ENCODE peak calls at places on chromosomes 11 and 22, in five cellular contexts. S is stimulated activated naive CD4-positive, alpha-beta T cell treated with Interleukin-2 at 50 U/mL for 16 hours; F is T follicular helper cell; K is posterior vena cava; T is NCI-H1436. Z is an unnamed sample.

GRCh38 chr11:31802609-31802989 is 8.5 kb downstream of the PAX6 start:
- DNase-seq in S (no peak), F (no peak), K (no peak), T (no peak), Z (no peak)

GRCh38 chr11:13984616-13985474 is 22.3 kb downstream of the SPON1 start:
- DNase-seq in S (no peak), F (no peak), K (no peak), T (no peak), Z (no peak)

GRCh38 chr11:18012314-18012905 is 437 bp downstream of the SERGEF start:
- DNase-seq in S (peak; percentile 15), F (peak; percentile 11), K (peak; percentile 71), T (no peak), Z (no peak)

GRCh38 chr11:11036185-11037161 is 178.6 kb upstream of the ZBED5 start:
- DNase-seq in S (no peak), F (peak; percentile 12), K (no peak), T (peak; percentile 73), Z (peak; percentile 82)

GRCh38 chr11:69267395-69267805 is 26.6 kb upstream of the MYEOV start:
- DNase-seq in S (no peak), F (no peak), K (no peak), T (no peak), Z (no peak)

GRCh38 chr11:60064115-60064514 is 7.7 kb downstream of the MS4A3 start:
- DNase-seq in S (no peak), F (no peak), K (no peak), T (no peak), Z (no peak)

GRCh38 chr11:32316846-32317525 is 118.4 kb downstream of the WT1 start:
- DNase-seq in S (no peak), F (no peak), K (no peak), T (no peak), Z (no peak)

GRCh38 chr11:117095301-117096139 is 2.7 kb downstream of the SIK3 start:
- DNase-seq in S (no peak), F (no peak), K (no peak), T (no peak), Z (no peak)

GRCh38 chr11:84870486-84870885 is 756.7 kb downstream of the DLG2 start:
- DNase-seq in S (no peak), F (no peak), K (no peak), T (no peak), Z (no peak)

GRCh38 chr22:23859201-23859600 is 1.5 kb downstream of the SLC2A11 start:
- DNase-seq in S (no peak), F (no peak), K (no peak), T (no peak), Z (no peak)

GRCh38 chr22:31104869-31105268 is 2.5 kb downstream of the SELENOM start:
- DNase-seq in S (no peak), F (no peak), K (no peak), T (no peak), Z (no peak)

GRCh38 chr11:100691886-100692285 is 4.8 kb downstream of the ARHGAP42 start:
- DNase-seq in S (no peak), F (no peak), K (no peak), T (no peak), Z (no peak)

GRCh38 chr11:75201771-75202170 is 38.8 kb upstream of the TPBGL start:
- DNase-seq in S (no peak), F (no peak), K (no peak), T (no peak), Z (no peak)

GRCh38 chr22:30000566-30000965 is 79.7 kb upstream of the HORMAD2 start:
- DNase-seq in S (no peak), F (no peak), K (no peak), T (no peak), Z (no peak)

GRCh38 chr11:13939952-13940610 is 22.4 kb upstream of the SPON1 start:
- DNase-seq in S (no peak), F (no peak), K (no peak), T (no peak), Z (no peak)

GRCh38 chr11:62062223-62062861 is 61.5 kb upstream of the INCENP start:
- DNase-seq in S (no peak), F (no peak), K (no peak), T (no peak), Z (no peak)

GRCh38 chr22:23834830-23835772 is 3.7 kb downstream of the DERL3 start:
- DNase-seq in S (no peak), F (no peak), K (peak; percentile 81), T (no peak), Z (no peak)

GRCh38 chr22:39269095-39269827 is 24.5 kb upstream of the PDGFB start:
- DNase-seq in S (no peak), F (no peak), K (no peak), T (no peak), Z (no peak)

GRCh38 chr11:520428-521178 is 13.6 kb upstream of the RNH1 start:
- DNase-seq in S (no peak), F (no peak), K (peak; percentile 80), T (no peak), Z (no peak)

GRCh38 chr11:129743029-129743846 is 72.4 kb upstream of the TMEM45B start:
- DNase-seq in S (no peak), F (no peak), K (peak; percentile 51), T (no peak), Z (no peak)

GRCh38 chr11:105781807-105782206 is 171.9 kb downstream of the GRIA4 start:
- DNase-seq in S (no peak), F (no peak), K (no peak), T (no peak), Z (no peak)

GRCh38 chr22:22687638-22688500 is 43.5 kb downstream of the GGTLC2 start:
- DNase-seq in S (no peak), F (no peak), K (no peak), T (no peak), Z (peak; percentile 55)

GRCh38 chr11:69227271-69227670 is 66.7 kb upstream of the MYEOV start:
- DNase-seq in S (no peak), F (no peak), K (peak; percentile 16), T (no peak), Z (no peak)

GRCh38 chr11:96204366-96204659 is 138.7 kb downstream of the MAML2 start:
- DNase-seq in S (no peak), F (no peak), K (no peak), T (no peak), Z (no peak)

GRCh38 chr11:58578635-58579191 is at the start of gene ZFP91:
- DNase-seq in S (peak; percentile 96), F (peak; percentile 96), K (peak; percentile 99), T (peak; percentile 97), Z (peak; percentile 97)

GRCh38 chr11:64339754-64340408 is at the start of gene CCDC88B:
- DNase-seq in S (peak; percentile 81), F (peak; percentile 77), K (peak; percentile 92), T (no peak), Z (peak; percentile 84)

GRCh38 chr22:37112084-37112728 is 2.7 kb upstream of the TMPRSS6 start:
- DNase-seq in S (no peak), F (no peak), K (no peak), T (no peak), Z (no peak)

GRCh38 chr11:128572965-128573364 is 14.4 kb downstream of the ETS1 start:
- DNase-seq in S (no peak), F (no peak), K (no peak), T (no peak), Z (no peak)

GRCh38 chr11:44113572-44113971 is 18.1 kb downstream of the EXT2 start:
- DNase-seq in S (no peak), F (no peak), K (no peak), T (no peak), Z (no peak)

GRCh38 chr11:61613711-61614254 is 32.9 kb upstream of the SYT7 start:
- DNase-seq in S (no peak), F (no peak), K (no peak), T (no peak), Z (no peak)

GRCh38 chr22:44074286-44074984 is 50.3 kb downstream of the PARVB start:
- DNase-seq in S (no peak), F (no peak), K (no peak), T (no peak), Z (no peak)

GRCh38 chr22:29443452-29443851 is 5.1 kb downstream of the RFPL1 start:
- DNase-seq in S (no peak), F (no peak), K (no peak), T (no peak), Z (no peak)

GRCh38 chr11:736431-736830 is 10.8 kb upstream of the TALDO1 start:
- DNase-seq in S (no peak), F (no peak), K (no peak), T (no peak), Z (no peak)

GRCh38 chr11:133898770-133899115 is 53.4 kb upstream of the SPATA19 start:
- DNase-seq in S (no peak), F (no peak), K (peak; percentile 20), T (no peak), Z (no peak)